ENCODE peak calls at places on chromosome 19, in seven cellular contexts. J, M, H, G, N, F and D are unnamed samples.

GRCh38 chr19:48186541-48186991 is 16.1 kb downstream of the ZSWIM9 start:
- DNase-seq in H (no peak), J (no peak), F (no peak), N (no peak), M (no peak), G (no peak), D (no peak)

GRCh38 chr19:43699506-43700367 is 16.1 kb upstream of the IRGC start:
- DNase-seq in N (peak), F (no peak), H (no peak), M (no peak), J (peak), G (no peak), D (no peak)

GRCh38 chr19:46147166-46147740 is 785 bp upstream of the IGFL2 start:
- DNase-seq in M (no peak), G (no peak), N (no peak), F (no peak), J (no peak), H (no peak), D (no peak)

GRCh38 chr19:49182848-49183375 is 25.3 kb downstream of the TRPM4 start:
- DNase-seq in F (no peak), N (no peak), G (no peak), H (peak), M (no peak), J (no peak), D (no peak)

GRCh38 chr19:22517496-22518411 is 95.6 kb upstream of the ZNF98 start:
- DNase-seq in F (no peak), G (no peak), J (peak), N (no peak), M (no peak), H (no peak), D (no peak)

GRCh38 chr19:28424041-28424440 is 788.9 kb downstream of the UQCRFS1 start:
- DNase-seq in F (no peak), G (no peak), J (no peak), N (no peak), M (no peak), H (no peak), D (no peak)

GRCh38 chr19:19670070-19670551 is 1.5 kb downstream of the ZNF101 start:
- DNase-seq in F (no peak), J (no peak), G (no peak), H (no peak), N (peak), M (peak), D (no peak)

GRCh38 chr19:43594710-43595604 is 977 bp downstream of the IRGQ start:
- DNase-seq in F (peak), J (peak), N (peak), G (no peak), M (peak), H (peak), D (peak)

GRCh38 chr19:16320987-16321386 is 3.6 kb upstream of the KLF2 start:
- DNase-seq in G (no peak), F (no peak), M (no peak), H (no peak), J (no peak), N (no peak), D (no peak)

GRCh38 chr19:48720613-48721296 is 1.2 kb upstream of the MAMSTR start:
- DNase-seq in H (peak), J (peak), N (peak), M (peak), G (peak), F (peak), D (peak)

GRCh38 chr19:37977992-37978391 is 71.0 kb downstream of the SIPA1L3 start:
- DNase-seq in H (no peak), G (no peak), J (no peak), F (no peak), M (peak), N (no peak), D (no peak)

GRCh38 chr19:10289167-10289835 is 451 bp upstream of the ICAM5 start:
- DNase-seq in M (peak), F (peak), H (peak), G (no peak), N (peak), J (peak), D (peak)
- TF ChIP-seq JUND in M (no peak), F (no peak), H (peak), G (no peak), N (peak), J (no peak), D (no peak)

DNA sequence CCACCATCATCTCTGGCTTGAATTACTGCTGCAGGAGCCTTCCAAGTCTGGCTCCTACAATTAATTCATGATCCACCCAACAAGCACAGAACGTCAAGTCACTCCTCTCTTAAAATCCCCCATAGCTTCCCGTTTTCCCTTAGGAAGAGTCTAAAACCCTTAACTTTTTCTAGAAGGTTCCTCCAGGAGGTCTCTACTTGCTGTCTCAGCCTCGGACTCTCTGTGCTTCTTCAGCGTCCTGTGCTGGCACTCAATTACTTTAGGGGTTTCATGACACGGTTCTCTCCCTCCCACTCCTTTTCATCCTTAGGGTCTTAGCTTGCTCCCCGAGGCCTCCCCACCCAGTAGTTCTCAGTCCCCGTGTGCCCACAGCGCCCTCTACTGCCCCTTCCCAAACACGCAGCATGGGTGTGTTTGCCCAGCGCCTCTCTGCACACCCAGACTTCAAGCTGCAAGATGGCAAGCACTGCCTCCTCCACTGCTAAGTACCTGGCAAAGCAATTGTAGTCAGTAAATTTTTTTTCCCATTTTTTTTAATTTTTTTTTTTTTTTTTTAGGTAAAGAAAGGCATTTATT is 25.8 kb upstream of the MAP3K10 start:
- DNase-seq in G (no peak), F (peak), N (peak), J (peak), M (peak), H (peak), D (peak)
- TF ChIP-seq JUND in G (no peak), F (no peak), N (no peak), J (no peak), M (no peak), H (no peak), D (no peak)

DNA sequence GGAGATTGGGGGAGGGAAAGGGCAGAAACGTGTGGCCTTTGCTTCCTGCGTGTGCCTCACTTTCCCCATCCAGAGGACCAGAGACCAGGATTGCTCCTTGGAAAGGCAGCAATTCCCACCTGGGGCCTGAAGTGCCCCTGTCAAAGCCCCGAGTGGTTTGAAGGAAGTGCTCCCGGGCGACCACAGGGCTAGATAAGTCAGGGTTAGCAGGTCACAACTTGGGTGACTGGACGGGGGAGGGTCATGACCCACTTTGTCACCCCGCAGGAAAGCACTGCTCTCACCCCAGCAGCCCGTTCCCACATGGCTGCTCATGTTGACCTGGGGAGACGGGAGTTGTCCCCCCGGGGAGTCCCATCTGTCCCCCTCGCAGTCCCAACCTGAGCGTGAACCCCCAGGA is 472 bp downstream of the PRAM1 start:
- DNase-seq in N (no peak), F (no peak), M (no peak), G (no peak), H (no peak), J (no peak), D (no peak)
- TF ChIP-seq JUND in N (no peak), F (no peak), M (no peak), G (no peak), H (no peak), J (no peak), D (no peak)

GRCh38 chr19:5691205-5691929 is 1.3 kb downstream of the RPL36 start:
- DNase-seq in F (no peak), G (no peak), J (peak), H (peak), N (no peak), M (no peak), D (no peak)
- TF ChIP-seq JUND in F (no peak), G (no peak), J (peak), H (no peak), N (no peak), M (no peak), D (no peak)

GRCh38 chr19:1312732-1313694 is 27.3 kb downstream of the EFNA2 start:
- DNase-seq in M (peak), J (no peak), G (no peak), N (no peak), H (no peak), F (no peak), D (peak)

GRCh38 chr19:1310853-1311180 is 25.1 kb downstream of the EFNA2 start:
- DNase-seq in N (no peak), M (no peak), H (no peak), G (no peak), J (no peak), F (no peak), D (no peak)

GRCh38 chr19:1313695-1314613 is 28.3 kb downstream of the EFNA2 start:
- DNase-seq in H (no peak), N (no peak), G (no peak), F (no peak), J (no peak), M (no peak), D (no peak)

GRCh38 chr19:1309977-1310852 is 24.5 kb downstream of the EFNA2 start:
- DNase-seq in N (no peak), H (no peak), M (peak), J (no peak), G (no peak), F (no peak), D (no peak)

DNA sequence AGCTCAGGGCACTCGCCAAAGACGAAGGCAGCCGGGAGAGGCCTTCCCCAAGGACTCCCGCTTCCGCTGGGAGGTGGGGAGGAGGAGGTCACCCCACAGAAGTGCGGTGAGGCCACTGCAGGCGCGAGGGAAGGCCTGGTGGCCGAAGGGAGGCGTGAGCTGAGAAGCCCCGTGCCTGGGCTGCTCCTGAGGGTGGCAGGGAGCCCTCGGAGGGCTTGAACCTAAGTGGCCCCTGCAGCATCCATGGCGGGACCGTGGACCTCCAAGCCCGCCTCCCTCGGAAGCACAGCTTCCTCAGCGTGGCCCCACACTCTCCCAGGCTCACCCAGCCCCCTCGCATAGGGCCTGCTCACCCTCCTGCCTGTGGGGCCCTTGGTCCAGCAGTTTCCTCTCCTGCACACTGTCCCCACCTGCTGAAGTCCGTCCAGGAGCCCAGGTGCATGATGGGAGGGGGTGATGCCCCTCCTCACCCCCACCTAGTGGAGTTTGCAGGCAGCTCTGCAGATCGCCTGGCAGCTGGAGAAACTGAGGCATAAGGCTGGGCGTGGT is 25.9 kb downstream of the EFNA2 start:
- DNase-seq in H (no peak), F (no peak), J (no peak), N (no peak), M (peak), G (no peak), D (no peak)
- TF ChIP-seq JUND in H (no peak), F (no peak), J (no peak), N (no peak), M (no peak), G (no peak), D (no peak)

DNA sequence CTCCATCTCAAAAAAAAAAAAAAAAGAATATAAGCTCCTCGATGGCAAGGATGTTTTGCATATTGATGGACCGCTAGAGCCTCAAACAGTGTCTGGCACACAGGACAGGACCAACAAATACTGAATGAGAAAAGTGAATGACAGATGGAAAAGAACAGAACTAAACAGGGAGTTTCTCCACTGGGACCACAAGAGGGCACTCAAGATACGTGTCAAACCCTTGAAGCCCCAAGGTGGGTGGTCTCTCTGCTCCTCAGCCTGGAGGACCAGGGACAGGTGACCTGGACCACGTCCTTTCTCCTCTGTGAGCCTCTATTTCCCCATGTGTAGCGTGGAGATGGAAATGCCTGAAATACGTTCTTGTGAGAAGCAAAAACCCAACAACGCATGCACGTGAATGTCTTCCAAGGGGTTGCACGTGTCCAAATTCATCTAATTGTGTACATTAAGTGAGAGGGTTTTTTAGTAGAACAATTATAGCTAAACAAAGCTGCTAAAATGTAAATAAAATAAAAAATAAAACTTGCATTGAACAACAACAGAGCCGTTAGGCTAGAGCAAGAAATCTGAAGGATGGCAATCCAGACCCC is 5.7 kb upstream of the CDC42EP5 start:
- DNase-seq in J (peak), H (no peak), F (peak), M (peak), G (no peak), N (peak), D (peak)
- TF ChIP-seq JUND in J (no peak), H (no peak), F (no peak), M (no peak), G (no peak), N (no peak), D (no peak)

GRCh38 chr19:2275588-2276428 is 6.2 kb downstream of the PEAK3 start:
- DNase-seq in M (no peak), F (no peak), J (peak), N (no peak), G (no peak), H (no peak), D (no peak)

GRCh38 chr19:2274937-2275535 is 6.9 kb downstream of the PEAK3 start:
- DNase-seq in M (peak), G (no peak), J (peak), H (peak), N (peak), F (peak), D (no peak)

GRCh38 chr19:2271516-2272103 is 10.4 kb downstream of the PEAK3 start:
- DNase-seq in G (no peak), H (no peak), N (no peak), J (no peak), F (no peak), M (peak), D (no peak)

GRCh38 chr19:2274185-2274711 is 7.7 kb downstream of the PEAK3 start:
- DNase-seq in F (no peak), H (no peak), M (no peak), N (no peak), J (no peak), G (no peak), D (no peak)

GRCh38 chr19:2273356-2274184 is 8.4 kb downstream of the PEAK3 start:
- DNase-seq in G (peak), N (peak), J (peak), F (peak), H (peak), M (peak), D (peak)
- TF ChIP-seq JUND in G (no peak), N (peak), J (peak), F (no peak), H (peak), M (peak), D (peak)

DNA sequence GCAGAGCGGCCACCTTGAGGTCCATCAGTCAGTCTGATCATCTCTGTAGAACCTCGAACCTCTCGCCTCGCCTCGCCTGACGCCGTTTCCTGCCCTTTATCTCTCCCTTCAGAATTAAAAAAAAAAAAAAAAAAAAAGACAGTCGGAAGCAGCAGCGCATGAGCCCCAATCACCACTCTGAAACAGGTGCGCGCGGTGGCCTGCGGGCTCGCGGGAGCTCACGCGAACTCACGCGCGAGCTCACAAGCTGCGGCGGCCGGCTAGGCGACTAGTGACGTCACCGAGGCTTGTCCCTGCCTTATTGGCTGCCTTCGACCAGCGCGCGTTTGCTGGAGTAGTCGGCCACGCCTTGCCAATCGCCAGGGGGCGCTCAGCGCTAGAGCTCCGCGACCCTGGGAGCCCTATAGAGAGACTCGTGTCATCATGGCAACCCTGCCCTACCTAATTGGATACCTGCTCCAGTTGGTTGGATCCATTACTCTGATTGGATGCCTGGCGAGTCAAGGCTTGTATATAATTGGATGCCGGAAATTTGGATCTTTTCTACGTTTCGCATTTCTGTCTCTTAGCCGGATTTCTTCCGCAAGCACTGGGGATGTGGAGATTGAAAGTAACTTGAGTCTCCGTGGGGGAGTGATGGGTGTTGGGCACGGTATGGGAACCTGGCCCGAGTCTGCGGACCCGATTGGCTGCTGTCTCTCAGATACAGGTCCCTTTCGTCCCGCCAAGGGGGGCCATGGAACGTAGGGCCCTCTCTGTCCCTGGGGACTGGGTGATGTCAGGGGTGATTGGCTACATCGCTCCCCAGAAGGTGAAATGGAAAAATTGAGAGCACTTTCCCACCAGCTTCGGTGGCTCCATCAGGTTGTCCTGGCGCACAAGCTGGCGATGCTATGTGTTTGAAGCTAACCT is 31.6 kb downstream of the SYT3 start:
- DNase-seq in M (no peak), H (peak), G (peak), N (peak), F (peak), J (peak), D (peak)
- TF ChIP-seq JUND in M (no peak), H (peak), G (no peak), N (peak), F (no peak), J (no peak), D (no peak)

DNA sequence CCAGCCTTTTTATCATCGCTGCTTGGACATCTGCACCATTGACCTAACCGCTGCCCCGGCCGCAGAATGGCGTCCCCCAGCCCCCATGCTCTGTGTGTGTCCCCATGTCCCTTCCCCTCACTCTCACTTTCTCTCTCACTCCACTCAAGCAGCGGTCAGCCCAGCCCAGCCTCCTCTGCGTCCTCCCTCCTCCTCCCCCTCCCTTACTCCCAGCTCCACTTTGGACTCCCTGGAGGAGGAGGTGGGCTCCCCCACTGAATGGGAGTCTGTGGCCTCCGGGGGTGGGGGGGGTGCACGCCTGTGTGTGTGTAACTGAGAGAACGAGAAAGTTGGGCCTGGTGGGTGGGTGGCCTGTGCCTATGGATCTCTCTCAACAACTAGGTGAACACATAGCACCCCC is 2.2 kb downstream of the MAP2K7 start:
- DNase-seq in J (no peak), M (no peak), G (no peak), H (no peak), N (no peak), F (no peak), D (no peak)
- TF ChIP-seq JUND in J (no peak), M (no peak), G (no peak), H (no peak), N (no peak), F (no peak), D (no peak)